ENCODE peak calls at places on chromosomes 11 and 22, in nine cellular contexts. C is heart left ventricle, F is hepatic stellate cell, H is NCI-H2227 treated with DMSO at 0.1 percent for 48 hours, N is HCT116, B is GM20000, X is GF-D8, T is COR-L47, Z is RPMI8226. I is an unnamed sample.
A peak's percentile ranks its signal among the peaks of the same experiment; 100 is the strongest.

GRCh38 chr11:12200359-12201015 is 90.1 kb downstream of the MICAL2 start:
- DNase-seq in T (peak; percentile 63), F (peak; percentile 63), X (no peak), H (no peak), C (peak; percentile 77), N (no peak), Z (no peak), B (no peak), I (no peak)

GRCh38 chr22:31646186-31647019 is 15.6 kb downstream of the PISD start:
- DNase-seq in H (no peak), F (peak; percentile 75), T (no peak), N (peak; percentile 91), C (no peak), X (no peak), Z (no peak), B (peak; percentile 48), I (no peak)

GRCh38 chr11:104432981-104433380 is 269.0 kb upstream of the PDGFD start:
- DNase-seq in T (no peak), N (no peak), Z (no peak), X (no peak), B (no peak), H (no peak), F (no peak), C (no peak), I (no peak)

GRCh38 chr11:125935629-125936199 is 10.1 kb upstream of the VSIG10L2 start:
- DNase-seq in H (no peak), N (no peak), B (no peak), C (no peak), Z (no peak), X (no peak), F (no peak), T (no peak), I (no peak)

GRCh38 chr22:20430641-20431519 is 6.7 kb downstream of the SCARF2 start:
- DNase-seq in T (peak; percentile 73), B (peak; percentile 74), F (no peak), Z (no peak), N (peak; percentile 33), C (no peak), H (no peak), X (no peak), I (peak; percentile 40)

GRCh38 chr22:27809226-27809625 is 7.7 kb upstream of the MN1 start:
- DNase-seq in Z (no peak), X (no peak), B (no peak), H (no peak), F (no peak), N (no peak), T (no peak), C (no peak), I (no peak)

GRCh38 chr11:12393691-12394090 is 16.3 kb downstream of the PARVA start:
- DNase-seq in B (no peak), H (no peak), F (no peak), T (no peak), Z (no peak), X (no peak), C (no peak), N (no peak), I (no peak)

GRCh38 chr22:43446881-43447280 is 35.1 kb downstream of the MPPED1 start:
- DNase-seq in F (no peak), H (no peak), C (no peak), Z (peak; percentile 81), B (no peak), N (no peak), X (no peak), T (peak; percentile 95), I (no peak)

I was measured in AML-193.